ENCODE peak calls at places on chromosomes 13 and 19, in seven cellular contexts. One of them, this sample, is unnamed.

GRCh38 chr13:19713186-19713965 is 69.4 kb downstream of the PSPC1 start:
- DNase-seq in HTR-8/SVneo: no peak
- DNase-seq in fibroblast of mammary gland: peak
- DNase-seq in COLO829: no peak
- DNase-seq in NCI-H1417: no peak
- DNase-seq in cardiac muscle cell: peak
- DNase-seq in stimulated activated CD4-positive, alpha-beta T cell treated with anti-CD3 and anti-CD28 coated beads, TNF-alpha, amount 100 ng/mL, for 48 hours: no peak
- DNase-seq in this sample: peak

GRCh38 chr13:59112375-59112774 is 1051.4 kb downstream of the DIAPH3 start:
- DNase-seq in cardiac muscle cell: no peak
- DNase-seq in NCI-H1417: no peak
- DNase-seq in stimulated activated CD4-positive, alpha-beta T cell treated with anti-CD3 and anti-CD28 coated beads, TNF-alpha, amount 100 ng/mL, for 48 hours: no peak
- DNase-seq in HTR-8/SVneo: peak
- DNase-seq in fibroblast of mammary gland: peak
- DNase-seq in COLO829: peak
- DNase-seq in this sample: peak

GRCh38 chr13:39037410-39037879 is 444 bp downstream of the PROSER1 start:
- DNase-seq in NCI-H1417: no peak
- DNase-seq in HTR-8/SVneo: no peak
- DNase-seq in COLO829: no peak
- DNase-seq in fibroblast of mammary gland: no peak
- DNase-seq in cardiac muscle cell: no peak
- DNase-seq in stimulated activated CD4-positive, alpha-beta T cell treated with anti-CD3 and anti-CD28 coated beads, TNF-alpha, amount 100 ng/mL, for 48 hours: no peak
- DNase-seq in this sample: no peak

GRCh38 chr13:39893808-39894207 is 238.3 kb downstream of the COG6 start:
- DNase-seq in HTR-8/SVneo: no peak
- DNase-seq in cardiac muscle cell: no peak
- DNase-seq in NCI-H1417: no peak
- DNase-seq in fibroblast of mammary gland: no peak
- DNase-seq in stimulated activated CD4-positive, alpha-beta T cell treated with anti-CD3 and anti-CD28 coated beads, TNF-alpha, amount 100 ng/mL, for 48 hours: no peak
- DNase-seq in COLO829: no peak
- DNase-seq in this sample: no peak

GRCh38 chr13:36412736-36413135 is 19.6 kb upstream of the CCNA1 start:
- DNase-seq in cardiac muscle cell: no peak
- DNase-seq in COLO829: no peak
- DNase-seq in NCI-H1417: no peak
- DNase-seq in HTR-8/SVneo: no peak
- DNase-seq in stimulated activated CD4-positive, alpha-beta T cell treated with anti-CD3 and anti-CD28 coated beads, TNF-alpha, amount 100 ng/mL, for 48 hours: no peak
- DNase-seq in fibroblast of mammary gland: peak
- DNase-seq in this sample: no peak

GRCh38 chr19:2716275-2716650 is 4.9 kb downstream of the DIRAS1 start:
- DNase-seq in stimulated activated CD4-positive, alpha-beta T cell treated with anti-CD3 and anti-CD28 coated beads, TNF-alpha, amount 100 ng/mL, for 48 hours: no peak
- DNase-seq in NCI-H1417: no peak
- DNase-seq in COLO829: no peak
- DNase-seq in cardiac muscle cell: no peak
- DNase-seq in HTR-8/SVneo: no peak
- DNase-seq in fibroblast of mammary gland: no peak
- DNase-seq in this sample: no peak

GRCh38 chr19:50328257-50329145 is 676 bp downstream of the KCNC3 start:
- DNase-seq in fibroblast of mammary gland: no peak
- DNase-seq in NCI-H1417: peak
- DNase-seq in stimulated activated CD4-positive, alpha-beta T cell treated with anti-CD3 and anti-CD28 coated beads, TNF-alpha, amount 100 ng/mL, for 48 hours: no peak
- DNase-seq in HTR-8/SVneo: no peak
- DNase-seq in cardiac muscle cell: peak
- DNase-seq in COLO829: no peak
- DNase-seq in this sample: peak

GRCh38 chr19:55275851-55276719 is 3.8 kb downstream of the HSPBP1 start:
- DNase-seq in NCI-H1417: no peak
- DNase-seq in HTR-8/SVneo: no peak
- DNase-seq in stimulated activated CD4-positive, alpha-beta T cell treated with anti-CD3 and anti-CD28 coated beads, TNF-alpha, amount 100 ng/mL, for 48 hours: no peak
- DNase-seq in fibroblast of mammary gland: no peak
- DNase-seq in COLO829: no peak
- DNase-seq in cardiac muscle cell: no peak
- DNase-seq in this sample: no peak

GRCh38 chr19:45782162-45782623 is at the start of gene DMPK:
- DNase-seq in fibroblast of mammary gland: no peak
- DNase-seq in COLO829: no peak
- DNase-seq in HTR-8/SVneo: peak
- DNase-seq in stimulated activated CD4-positive, alpha-beta T cell treated with anti-CD3 and anti-CD28 coated beads, TNF-alpha, amount 100 ng/mL, for 48 hours: no peak
- DNase-seq in cardiac muscle cell: peak
- DNase-seq in NCI-H1417: peak
- DNase-seq in this sample: peak

GRCh38 chr13:44373601-44374347 is at the start of gene SERP2:
- DNase-seq in stimulated activated CD4-positive, alpha-beta T cell treated with anti-CD3 and anti-CD28 coated beads, TNF-alpha, amount 100 ng/mL, for 48 hours: no peak
- DNase-seq in HTR-8/SVneo: no peak
- DNase-seq in cardiac muscle cell: peak
- DNase-seq in fibroblast of mammary gland: peak
- DNase-seq in NCI-H1417: peak
- DNase-seq in COLO829: no peak
- DNase-seq in this sample: no peak

GRCh38 chr19:3985643-3986259 is 488 bp upstream of the EEF2 start:
- DNase-seq in fibroblast of mammary gland: no peak
- DNase-seq in cardiac muscle cell: no peak
- DNase-seq in stimulated activated CD4-positive, alpha-beta T cell treated with anti-CD3 and anti-CD28 coated beads, TNF-alpha, amount 100 ng/mL, for 48 hours: no peak
- DNase-seq in COLO829: no peak
- DNase-seq in HTR-8/SVneo: no peak
- DNase-seq in NCI-H1417: no peak
- DNase-seq in this sample: no peak

GRCh38 chr13:95564948-95565347 is 12.4 kb downstream of the CLDN10 start:
- DNase-seq in HTR-8/SVneo: no peak
- DNase-seq in stimulated activated CD4-positive, alpha-beta T cell treated with anti-CD3 and anti-CD28 coated beads, TNF-alpha, amount 100 ng/mL, for 48 hours: no peak
- DNase-seq in NCI-H1417: no peak
- DNase-seq in COLO829: peak
- DNase-seq in cardiac muscle cell: no peak
- DNase-seq in fibroblast of mammary gland: peak
- DNase-seq in this sample: peak

GRCh38 chr19:5214902-5215301 is 125.7 kb downstream of the PTPRS start:
- DNase-seq in HTR-8/SVneo: no peak
- DNase-seq in COLO829: no peak
- DNase-seq in cardiac muscle cell: no peak
- DNase-seq in fibroblast of mammary gland: no peak
- DNase-seq in NCI-H1417: no peak
- DNase-seq in stimulated activated CD4-positive, alpha-beta T cell treated with anti-CD3 and anti-CD28 coated beads, TNF-alpha, amount 100 ng/mL, for 48 hours: no peak
- DNase-seq in this sample: no peak

GRCh38 chr13:32687275-32687674 is 101.0 kb downstream of the PDS5B start:
- DNase-seq in COLO829: no peak
- DNase-seq in stimulated activated CD4-positive, alpha-beta T cell treated with anti-CD3 and anti-CD28 coated beads, TNF-alpha, amount 100 ng/mL, for 48 hours: no peak
- DNase-seq in fibroblast of mammary gland: no peak
- DNase-seq in HTR-8/SVneo: no peak
- DNase-seq in NCI-H1417: no peak
- DNase-seq in cardiac muscle cell: no peak
- DNase-seq in this sample: no peak

GRCh38 chr19:3047307-3048189 is 14.7 kb downstream of the TLE5 start:
- DNase-seq in fibroblast of mammary gland: peak
- DNase-seq in stimulated activated CD4-positive, alpha-beta T cell treated with anti-CD3 and anti-CD28 coated beads, TNF-alpha, amount 100 ng/mL, for 48 hours: peak
- DNase-seq in HTR-8/SVneo: no peak
- DNase-seq in cardiac muscle cell: peak
- DNase-seq in COLO829: peak
- DNase-seq in NCI-H1417: peak
- DNase-seq in this sample: peak

GRCh38 chr19:16036941-16037340 is 39.4 kb upstream of the TPM4 start:
- DNase-seq in COLO829: no peak
- DNase-seq in NCI-H1417: no peak
- DNase-seq in fibroblast of mammary gland: no peak
- DNase-seq in cardiac muscle cell: no peak
- DNase-seq in HTR-8/SVneo: no peak
- DNase-seq in stimulated activated CD4-positive, alpha-beta T cell treated with anti-CD3 and anti-CD28 coated beads, TNF-alpha, amount 100 ng/mL, for 48 hours: no peak
- DNase-seq in this sample: no peak

GRCh38 chr19:7970716-7971448 is 27.4 kb upstream of the TIMM44 start:
- DNase-seq in fibroblast of mammary gland: peak
- DNase-seq in COLO829: peak
- DNase-seq in NCI-H1417: peak
- DNase-seq in HTR-8/SVneo: peak
- DNase-seq in stimulated activated CD4-positive, alpha-beta T cell treated with anti-CD3 and anti-CD28 coated beads, TNF-alpha, amount 100 ng/mL, for 48 hours: peak
- DNase-seq in cardiac muscle cell: peak
- DNase-seq in this sample: peak

GRCh38 chr13:78241278-78241919 is 322.8 kb upstream of the EDNRB start:
- DNase-seq in NCI-H1417: peak
- DNase-seq in stimulated activated CD4-positive, alpha-beta T cell treated with anti-CD3 and anti-CD28 coated beads, TNF-alpha, amount 100 ng/mL, for 48 hours: no peak
- DNase-seq in HTR-8/SVneo: peak
- DNase-seq in COLO829: peak
- DNase-seq in fibroblast of mammary gland: peak
- DNase-seq in cardiac muscle cell: peak
- DNase-seq in this sample: peak

GRCh38 chr19:50427997-50428425 is 4.7 kb upstream of the MYBPC2 start:
- DNase-seq in NCI-H1417: no peak
- DNase-seq in stimulated activated CD4-positive, alpha-beta T cell treated with anti-CD3 and anti-CD28 coated beads, TNF-alpha, amount 100 ng/mL, for 48 hours: no peak
- DNase-seq in cardiac muscle cell: peak
- DNase-seq in fibroblast of mammary gland: peak
- DNase-seq in HTR-8/SVneo: no peak
- DNase-seq in COLO829: no peak
- DNase-seq in this sample: peak

This sample was measured in foreskin fibroblast.